ENCODE peak calls at places on chromosomes 4 and X, in nine cellular contexts. F, G, I, Y, R, J, A, H and W are unnamed samples.
A peak's percentile ranks its signal among the peaks of the same experiment; 100 is the strongest.

GRCh38 chrX:40074959-40075332 is 22.8 kb downstream of the BCOR start:
- DNase-seq in F (no peak), G (no peak), I (no peak), Y (no peak), R (no peak), J (no peak), A (no peak), H (no peak), W (no peak)

GRCh38 chr4:159048166-159048886 is 54.6 kb upstream of the RAPGEF2 start:
- DNase-seq in F (peak; percentile 70), G (no peak), I (peak; percentile 55), Y (peak; percentile 79), R (peak; percentile 81), J (peak; percentile 80), A (peak; percentile 74), H (no peak), W (peak; percentile 75)

GRCh38 chr4:86033171-86033570 is 326.7 kb downstream of the MAPK10 start:
- DNase-seq in F (no peak), G (no peak), I (no peak), Y (peak; percentile 41), R (peak; percentile 72), J (peak; percentile 70), A (peak; percentile 9), H (no peak), W (peak; percentile 70)

GRCh38 chr4:106818764-106819163 is 217.3 kb downstream of the DKK2 start:
- DNase-seq in F (no peak), G (no peak), I (no peak), Y (no peak), R (no peak), J (no peak), A (no peak), H (no peak), W (no peak)

GRCh38 chr4:156803056-156803455 is 168.5 kb downstream of the PDGFC start:
- DNase-seq in F (no peak), G (no peak), I (no peak), Y (peak; percentile 66), R (no peak), J (no peak), A (no peak), H (no peak), W (no peak)

GRCh38 chrX:141619336-141619735 is 29.8 kb downstream of the SPANXA2 start:
- DNase-seq in F (no peak), G (no peak), I (no peak), Y (peak; percentile 42), R (no peak), J (no peak), A (no peak), H (no peak), W (no peak)

GRCh38 chr4:81040175-81040659 is 9.7 kb downstream of the BMP3 start:
- DNase-seq in F (peak; percentile 22), G (peak; percentile 55), I (no peak), Y (peak; percentile 35), R (no peak), J (no peak), A (no peak), H (no peak), W (no peak)

GRCh38 chr4:95549246-95550138 is 719 bp upstream of the UNC5C start:
- DNase-seq in F (no peak), G (no peak), I (peak; percentile 65), Y (peak; percentile 19), R (peak; percentile 81), J (peak; percentile 85), A (peak; percentile 25), H (no peak), W (peak; percentile 86)

GRCh38 chr4:19999331-19999730 is 252.4 kb upstream of the SLIT2 start:
- DNase-seq in F (no peak), G (no peak), I (no peak), Y (no peak), R (no peak), J (no peak), A (no peak), H (no peak), W (no peak)

GRCh38 chr4:147049940-147050852 is 104.5 kb upstream of the TTC29 start:
- DNase-seq in F (no peak), G (no peak), I (no peak), Y (peak; percentile 56), R (no peak), J (no peak), A (no peak), H (no peak), W (no peak)

GRCh38 chr4:40292313-40292759 is 42.8 kb upstream of the CHRNA9 start:
- DNase-seq in F (peak; percentile 52), G (no peak), I (no peak), Y (peak; percentile 12), R (no peak), J (peak; percentile 19), A (no peak), H (no peak), W (no peak)

GRCh38 chrX:45198706-45199105 is 2.0 kb downstream of the DIPK2B start:
- DNase-seq in F (no peak), G (no peak), I (no peak), Y (no peak), R (no peak), J (no peak), A (no peak), H (no peak), W (no peak)

GRCh38 chr4:57104706-57105560 is 5.3 kb downstream of the IGFBP7 start:
- DNase-seq in F (no peak), G (no peak), I (no peak), Y (peak; percentile 30), R (no peak), J (no peak), A (no peak), H (no peak), W (no peak)

GRCh38 chr4:161555689-161556660 is 607.8 kb downstream of the FSTL5 start:
- DNase-seq in F (no peak), G (no peak), I (no peak), Y (peak; percentile 68), R (no peak), J (no peak), A (no peak), H (no peak), W (no peak)

GRCh38 chrX:9466115-9466495 is 1.2 kb downstream of the TBL1X start:
- DNase-seq in F (peak; percentile 39), G (no peak), I (peak; percentile 41), Y (peak; percentile 21), R (peak; percentile 67), J (peak; percentile 52), A (peak; percentile 51), H (no peak), W (peak; percentile 78)

GRCh38 chr4:169907705-169908104 is 118.5 kb downstream of the MFAP3L start:
- DNase-seq in F (no peak), G (no peak), I (no peak), Y (no peak), R (no peak), J (no peak), A (no peak), H (no peak), W (no peak)

GRCh38 chr4:89357346-89357745 is 49.7 kb upstream of the GPRIN3 start:
- DNase-seq in F (no peak), G (no peak), I (no peak), Y (no peak), R (no peak), J (no peak), A (no peak), H (no peak), W (no peak)

GRCh38 chrX:134368140-134368539 is 91.8 kb upstream of the HPRT1 start:
- DNase-seq in F (no peak), G (peak; percentile 50), I (no peak), Y (peak; percentile 4), R (no peak), J (no peak), A (no peak), H (no peak), W (no peak)
- H3K27ac ChIP-seq in F (no peak overlapping the region), G (peak overlapping the region; percentile 92), I (no peak overlapping the region), Y (no peak overlapping the region), R (no peak overlapping the region), J (no peak overlapping the region), A (no peak overlapping the region), H (no peak overlapping the region), W (no peak overlapping the region)

GRCh38 chrX:154365997-154366665 is 8.3 kb downstream of the FLNA start:
- DNase-seq in F (no peak), G (no peak), I (no peak), Y (no peak), R (no peak), J (no peak), A (no peak), H (no peak), W (no peak)

GRCh38 chrX:154365052-154365600 is 9.3 kb downstream of the FLNA start:
- DNase-seq in F (no peak), G (no peak), I (no peak), Y (no peak), R (no peak), J (no peak), A (no peak), H (no peak), W (no peak)

GRCh38 chrX:154366666-154367055 is 7.8 kb downstream of the FLNA start:
- DNase-seq in F (no peak), G (no peak), I (no peak), Y (no peak), R (no peak), J (no peak), A (no peak), H (no peak), W (peak; percentile 80)

GRCh38 chrX:154362085-154362742 is 12.2 kb downstream of the FLNA start:
- DNase-seq in F (no peak), G (no peak), I (no peak), Y (no peak), R (no peak), J (no peak), A (no peak), H (no peak), W (no peak)

GRCh38 chrX:154363706-154364439 is 10.6 kb downstream of the FLNA start:
- DNase-seq in F (no peak), G (no peak), I (no peak), Y (no peak), R (no peak), J (no peak), A (no peak), H (no peak), W (no peak)
- H3K27me3 ChIP-seq in F (no peaks in the 10 kb centered on the region), G (no peaks in the 10 kb centered on the region), I (no peaks in the 10 kb centered on the region), Y (no peaks in the 10 kb centered on the region), R (no peaks in the 10 kb centered on the region), J (no peaks in the 10 kb centered on the region), A (no peaks in the 10 kb centered on the region), H (no peaks in the 10 kb centered on the region), W (no peaks in the 10 kb centered on the region)

GRCh38 chr4:55118397-55118796 is 7.0 kb downstream of the KDR start:
- DNase-seq in F (no peak), G (peak; percentile 19), I (no peak), Y (no peak), R (no peak), J (no peak), A (no peak), H (no peak), W (no peak)
- H3K9me3 ChIP-seq in F (no peaks in the 10 kb centered on the region), G (no peaks in the 10 kb centered on the region), I (no peaks in the 10 kb centered on the region), Y (no peaks in the 10 kb centered on the region), R (no peaks in the 10 kb centered on the region), J (no peaks in the 10 kb centered on the region), A (no peaks in the 10 kb centered on the region), H (no peaks in the 10 kb centered on the region), W (no peaks in the 10 kb centered on the region)

DNA sequence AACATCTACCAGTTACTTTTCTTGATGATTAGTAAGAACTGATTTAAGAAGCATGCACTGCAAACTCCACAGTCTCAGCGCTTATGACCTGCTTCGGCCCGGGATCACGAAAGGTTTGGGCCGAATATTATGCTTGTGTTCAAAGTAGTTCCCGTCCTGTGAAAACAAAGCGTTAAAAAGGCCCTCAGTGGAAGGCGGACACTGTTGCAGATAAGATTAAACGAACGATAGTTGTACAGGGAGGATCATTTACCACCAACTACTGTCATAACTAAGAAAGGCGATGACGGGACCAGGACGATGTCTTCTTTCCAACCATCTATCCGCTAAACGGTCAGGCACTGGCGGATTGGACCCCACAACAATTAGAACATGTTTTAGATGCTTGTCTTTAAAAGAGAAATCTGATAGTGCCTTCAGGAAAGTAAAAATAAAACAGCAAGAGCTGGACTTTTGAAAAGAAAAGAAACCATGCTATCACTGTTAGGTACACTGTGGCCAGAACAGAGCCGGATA is 21.1 kb downstream of the PDLIM3 start:
- DNase-seq in F (no peak), G (no peak), I (no peak), Y (no peak), R (no peak), J (no peak), A (no peak), H (no peak), W (no peak)
- H3K27ac ChIP-seq in F (no peak overlapping the region), G (no peak overlapping the region), I (no peak overlapping the region), Y (no peak overlapping the region), R (peak overlapping the region; percentile 63), J (no peak overlapping the region), A (peak overlapping the region; percentile 43), H (no peak overlapping the region), W (peak overlapping the region; percentile 92)